ENCODE peak calls at places on chromosomes 6 and 20, in ten cellular contexts. B is Peyer's patch, G is stomach, T is K562, P is suprapubic skin, W is adrenal gland, U is A549, X is tibial nerve, E is uterus, N is esophagus muscularis mucosa. Q is an unnamed sample. For H3K9me3, the result is how much of the 10 kb centered on the place peaks cover.

GRCh38 chr6:1615651-1616420 is 6.1 kb downstream of the FOXC1 start:
- DNase-seq in E (no peak), P (no peak), N (no peak), B (no peak), X (no peak), T (no peak), U (no peak), W (no peak), G (no peak), Q (no peak)

GRCh38 chr20:33651562-33652048 is 10.5 kb upstream of the C20orf144 start:
- DNase-seq in G (no peak), B (no peak), W (peak), U (no peak), E (no peak), X (no peak), N (no peak), T (no peak), P (peak), Q (no peak)

GRCh38 chr6:108677357-108677756 is 116.6 kb downstream of the FOXO3 start:
- DNase-seq in X (no peak), E (no peak), B (no peak), N (no peak), U (no peak), G (no peak), T (no peak), P (no peak), W (no peak), Q (no peak)

GRCh38 chr6:143685653-143686052 is 7.9 kb downstream of the PHACTR2 start:
- DNase-seq in U (no peak), P (no peak), B (no peak), E (no peak), X (no peak), G (no peak), T (no peak), N (no peak), W (no peak), Q (no peak)

GRCh38 chr20:32686530-32687179 is 12.9 kb upstream of the C20orf203 start:
- DNase-seq in B (no peak), X (no peak), U (no peak), W (no peak), N (no peak), E (no peak), G (no peak), T (no peak), P (no peak), Q (no peak)

GRCh38 chr6:33147807-33148666 is 44.2 kb downstream of the COL11A2 start:
- DNase-seq in U (no peak), T (peak), N (no peak), B (no peak), W (no peak), G (no peak), X (no peak), E (no peak), P (no peak), Q (no peak)

GRCh38 chr6:47342824-47343223 is 33.1 kb upstream of the TNFRSF21 start:
- DNase-seq in U (no peak), T (no peak), B (no peak), X (no peak), E (no peak), N (no peak), P (no peak), G (no peak), W (no peak), Q (no peak)

GRCh38 chr6:40410792-40411191 is 176.4 kb downstream of the LRFN2 start:
- DNase-seq in N (no peak), U (no peak), T (no peak), G (no peak), X (no peak), P (no peak), E (no peak), B (no peak), W (no peak), Q (no peak)

GRCh38 chr20:48722737-48723191 is 105.0 kb downstream of the PREX1 start:
- DNase-seq in E (no peak), U (peak), T (no peak), B (no peak), N (no peak), X (no peak), G (peak), W (no peak), P (no peak), Q (no peak)

GRCh38 chr20:4066551-4066950 is 51.2 kb upstream of the RNF24 start:
- DNase-seq in W (no peak), T (no peak), P (no peak), N (no peak), X (no peak), G (no peak), B (no peak), E (no peak), U (no peak), Q (no peak)

GRCh38 chr20:21395666-21396044 is 1.7 kb downstream of the NKX2-4 start:
- DNase-seq in E (no peak), G (no peak), P (no peak), N (no peak), U (no peak), W (no peak), T (no peak), X (no peak), B (no peak), Q (no peak)

GRCh38 chr6:154637392-154637791 is 95.8 kb upstream of the SCAF8 start:
- DNase-seq in U (no peak), X (no peak), B (no peak), N (no peak), W (no peak), G (no peak), T (no peak), E (no peak), P (no peak), Q (no peak)

GRCh38 chr20:58342104-58342945 is 32.8 kb downstream of the RAB22A start:
- DNase-seq in E (no peak), B (no peak), X (no peak), P (no peak), W (no peak), N (no peak), U (peak), T (no peak), G (no peak), Q (no peak)

GRCh38 chr20:1274485-1275313 is 8.6 kb downstream of the SNPH start:
- DNase-seq in W (no peak), N (peak), X (no peak), B (no peak), E (no peak), U (no peak), P (no peak), T (no peak), G (no peak), Q (no peak)

DNA sequence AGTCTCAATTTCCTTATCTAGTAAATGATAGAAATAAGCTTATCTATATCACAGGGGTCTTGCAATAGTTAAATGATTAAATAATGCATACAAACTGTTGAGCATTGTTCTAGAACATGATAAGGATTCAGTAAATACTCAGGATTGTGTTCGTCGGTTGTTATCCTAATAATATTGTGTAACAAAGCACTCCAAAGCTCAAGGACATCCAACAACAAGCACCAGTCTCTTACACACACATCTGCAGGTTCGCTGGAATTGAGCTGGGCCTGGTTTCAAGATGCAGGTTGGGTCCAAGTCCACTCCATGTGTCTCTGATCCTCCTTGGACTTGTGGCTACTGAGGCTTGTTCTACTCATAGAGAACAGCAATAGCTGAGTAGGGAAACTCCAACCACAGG is 74.1 kb upstream of the MC3R start:
- DNase-seq in P (no peak), E (no peak), T (no peak), N (no peak), X (no peak), U (no peak), G (no peak), W (no peak), B (no peak), Q (no peak)
- H3K9me3 ChIP-seq in P (under half), E (under half), T (under half), N (under half), X (under half), U (under half), G (under half), W (under half), B (under half), Q (under half)

DNA sequence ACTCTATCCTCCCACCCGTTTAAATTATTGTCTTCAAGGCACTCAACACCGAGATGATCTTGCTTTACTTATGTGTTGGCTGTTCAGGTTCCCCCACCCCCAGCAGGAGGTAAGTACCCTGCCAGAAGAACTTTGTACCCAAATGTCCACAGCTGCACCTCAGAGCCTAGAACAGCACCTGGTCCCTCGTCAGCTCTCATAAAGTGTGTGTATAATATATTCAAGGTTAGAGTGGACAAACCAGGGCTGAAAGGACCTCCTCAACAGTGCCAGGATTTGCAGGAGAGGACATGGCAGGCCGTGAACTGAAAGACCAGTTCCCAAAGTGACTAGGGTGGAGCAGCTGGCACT is 5.9 kb upstream of the CPXM1 start:
- DNase-seq in W (no peak), B (no peak), T (no peak), N (no peak), E (no peak), X (no peak), P (no peak), G (no peak), U (no peak), Q (no peak)
- TF ChIP-seq POLR2A in W (no peak), B (no peak), T (no peak), N (no peak), E (no peak), X (no peak), P (no peak), G (no peak), U (no peak), Q (no peak)

GRCh38 chr6:167403427-167403826 is 78.5 kb downstream of the TTLL2 start:
- DNase-seq in T (no peak), E (no peak), P (no peak), W (no peak), X (no peak), G (no peak), U (no peak), N (no peak), B (no peak), Q (no peak)

GRCh38 chr6:167400482-167401138 is 75.7 kb downstream of the TTLL2 start:
- DNase-seq in W (no peak), G (no peak), E (no peak), N (no peak), X (no peak), B (no peak), U (no peak), T (no peak), P (no peak), Q (no peak)

GRCh38 chr6:167402195-167402686 is 77.4 kb downstream of the TTLL2 start:
- DNase-seq in W (no peak), T (no peak), P (no peak), G (no peak), E (no peak), N (no peak), X (no peak), U (no peak), B (no peak), Q (no peak)

GRCh38 chr6:167399599-167399998 is 74.7 kb downstream of the TTLL2 start:
- DNase-seq in N (no peak), E (no peak), X (no peak), P (no peak), T (no peak), U (no peak), B (no peak), G (no peak), W (no peak), Q (no peak)

DNA sequence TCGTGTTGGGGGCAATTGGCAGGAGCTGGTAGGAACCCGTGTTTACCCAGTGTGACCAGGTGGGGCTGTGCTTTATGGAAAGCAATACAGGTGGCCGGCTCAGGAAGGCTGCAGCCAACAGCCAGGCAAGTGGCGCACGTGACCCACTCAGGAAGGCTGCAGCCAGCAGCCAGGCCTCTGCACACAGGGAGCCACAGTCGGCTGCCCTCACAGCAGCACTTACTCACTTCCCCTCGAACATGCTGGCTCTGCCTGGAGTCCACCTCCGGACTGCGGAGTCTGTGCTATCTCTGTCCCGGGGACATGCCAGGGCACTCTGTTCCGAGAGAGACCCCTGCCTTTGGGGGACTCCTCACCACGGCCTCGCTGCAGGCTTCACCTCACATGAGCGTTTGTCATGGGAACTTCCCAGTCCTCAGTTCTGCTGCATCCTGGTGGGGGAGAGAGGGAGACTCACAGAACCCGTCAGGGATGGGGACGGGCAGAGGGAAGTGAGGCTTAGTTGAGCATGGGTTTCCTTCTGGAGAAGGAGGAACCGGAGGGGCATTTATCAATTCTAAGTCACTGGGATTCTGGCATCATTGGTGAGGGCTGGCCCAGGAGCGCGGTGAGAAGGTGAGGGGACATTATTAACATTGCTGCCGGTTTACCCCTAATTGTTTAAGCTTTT is 76.8 kb downstream of the TTLL2 start:
- DNase-seq in E (no peak), X (no peak), W (no peak), N (no peak), U (no peak), T (no peak), P (no peak), G (peak), B (peak), Q (no peak)
- H3K9me3 ChIP-seq in E (under half), X (under half), W (under half), N (under half), U (under half), T (under half), P (under half), G (under half), B (under half), Q (under half)

GRCh38 chr6:43668151-43669028 is 19.2 kb downstream of the MRPS18A start:
- DNase-seq in N (no peak), P (no peak), E (peak), X (no peak), W (peak), U (peak), T (peak), G (peak), B (peak), Q (peak)
- TF ChIP-seq POLR2A in N (no peak), P (no peak), E (no peak), X (no peak), W (no peak), U (no peak), T (peak), G (no peak), B (no peak), Q (no peak)

DNA sequence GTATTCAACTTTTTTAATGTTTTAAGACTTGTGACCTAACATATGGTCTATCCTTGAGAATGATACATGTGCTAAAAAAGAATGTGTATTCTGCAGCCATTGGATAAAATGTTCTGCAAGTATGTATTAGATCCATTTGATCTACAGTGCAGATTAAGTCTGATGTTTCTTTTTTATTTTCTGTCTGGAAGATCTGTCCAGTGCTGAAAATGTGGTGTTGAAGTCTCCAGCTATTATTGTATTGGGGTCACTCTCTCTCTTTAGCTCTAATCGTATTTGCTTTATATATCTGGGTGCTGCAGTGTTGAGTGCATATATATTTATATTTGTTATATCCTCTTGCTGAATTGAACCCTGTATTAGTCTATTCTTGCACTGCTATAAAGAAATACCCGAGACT is 44.2 kb upstream of the TRIM39 start:
- DNase-seq in W (no peak), N (no peak), E (no peak), U (no peak), X (no peak), G (no peak), B (no peak), P (no peak), T (no peak), Q (no peak)
- H3K9me3 ChIP-seq in W (half or more), N (half or more), E (under half), U (half or more), X (half or more), G (half or more), B (under half), P (half or more), T (under half), Q (half or more)

GRCh38 chr6:169212897-169213813 is 40.5 kb downstream of the THBS2 start:
- DNase-seq in B (peak), N (peak), W (peak), U (peak), P (peak), G (peak), X (peak), E (peak), T (peak), Q (peak)
- TF ChIP-seq POLR2A in B (no peak), N (no peak), W (no peak), U (peak), P (no peak), G (no peak), X (peak), E (peak), T (peak), Q (no peak)

GRCh38 chr6:150863213-150863928 is 2.1 kb upstream of the MTHFD1L start:
- DNase-seq in B (no peak), P (no peak), T (no peak), W (no peak), U (no peak), G (no peak), E (no peak), X (no peak), N (no peak), Q (no peak)
- H3K9me3 ChIP-seq in B (under half), P (under half), T (under half), W (under half), U (under half), G (under half), E (under half), X (under half), N (under half), Q (under half)